ENCODE peak calls at places on chromosomes 5 and 9, in four cellular contexts. E, U, D and P are unnamed samples.

GRCh38 chr5:53170748-53171349 is 61.3 kb upstream of the MOCS2 start:
- DNase-seq in D (no peak), E (peak), U (no peak), P (peak)

GRCh38 chr5:167786871-167787568 is 504.4 kb upstream of the WWC1 start:
- DNase-seq in E (no peak), U (no peak), D (peak), P (no peak)

GRCh38 chr5:151005975-151006576 is 14.3 kb upstream of the GPX3 start:
- DNase-seq in U (peak), E (no peak), D (peak), P (no peak)

GRCh38 chr9:103928452-103928851 is 165.7 kb upstream of the SMC2 start:
- DNase-seq in U (no peak), D (no peak), E (peak), P (no peak)

GRCh38 chr9:133352635-133353340 is 3.5 kb downstream of the SURF1 start:
- DNase-seq in E (no peak), U (no peak), D (no peak), P (no peak)

GRCh38 chr5:167898361-167899042 is 392.9 kb upstream of the WWC1 start:
- DNase-seq in D (no peak), U (no peak), E (no peak), P (no peak)

GRCh38 chr9:33187519-33188218 is 20.5 kb upstream of the B4GALT1 start:
- DNase-seq in D (peak), U (no peak), E (no peak), P (no peak)

GRCh38 chr5:39399135-39400036 is 25.4 kb downstream of the DAB2 start:
- DNase-seq in U (peak), E (peak), D (peak), P (peak)

GRCh38 chr5:54838843-54839242 is 146.6 kb downstream of the ESM1 start:
- DNase-seq in U (no peak), D (no peak), E (no peak), P (no peak)

GRCh38 chr5:132771559-132771998 is 5.5 kb downstream of the SEPTIN8 start:
- DNase-seq in E (no peak), U (peak), D (peak), P (no peak)

GRCh38 chr9:123049589-123050222 is 16.2 kb downstream of the GPR21 start:
- DNase-seq in U (no peak), D (peak), E (no peak), P (no peak)

GRCh38 chr9:93681316-93682154 is 105.2 kb downstream of the PHF2 start:
- DNase-seq in E (no peak), D (no peak), U (no peak), P (no peak)

GRCh38 chr5:124599048-124599973 is 147.1 kb downstream of the ZNF608 start:
- DNase-seq in D (peak), E (peak), U (no peak), P (peak)

GRCh38 chr9:23850242-23851023 is 24.4 kb upstream of the ELAVL2 start:
- DNase-seq in E (peak), D (no peak), U (no peak), P (peak)

GRCh38 chr5:95422842-95423241 is 31.7 kb downstream of the FAM81B start:
- DNase-seq in D (no peak), U (no peak), E (peak), P (no peak)